ENCODE peak calls at places on chromosomes 11 and 22, in nine cellular contexts. S is GM12878; H is naive thymus-derived CD4-positive, alpha-beta T cell; V is colonic mucosa; A is left lung; F is neuronal stem cell; W is tibial nerve; Q is pancreas; P is body of pancreas. Z is an unnamed sample.
A peak's percentile ranks its signal among the peaks of the same experiment; 100 is the strongest.

GRCh38 chr11:88174627-88175003 is 628 bp downstream of the RAB38 start:
- DNase-seq in S (no peak), H (no peak), V (peak; percentile 61), A (peak; percentile 91), F (peak; percentile 29), W (peak; percentile 31), Q (peak; percentile 62), P (peak; percentile 70), Z (peak; percentile 88)

GRCh38 chr22:47023871-47024270 is 261.4 kb downstream of the TBC1D22A start:
- DNase-seq in S (no peak), H (no peak), V (no peak), A (no peak), F (no peak), W (no peak), Q (no peak), P (no peak), Z (peak; percentile 13)

GRCh38 chr22:20131856-20132685 is 467 bp downstream of the ZDHHC8 start:
- DNase-seq in S (no peak), H (no peak), V (no peak), A (peak; percentile 85), F (no peak), W (no peak), Q (peak; percentile 69), P (peak; percentile 42), Z (peak; percentile 86)

GRCh38 chr11:64865286-64866172 is 12.9 kb downstream of the EHD1 start:
- DNase-seq in S (no peak), H (no peak), V (no peak), A (no peak), F (no peak), W (no peak), Q (no peak), P (no peak), Z (no peak)

GRCh38 chr22:41290262-41291221 is 4.6 kb upstream of the RANGAP1 start:
- DNase-seq in S (no peak), H (no peak), V (no peak), A (peak; percentile 39), F (peak; percentile 40), W (peak; percentile 18), Q (peak; percentile 45), P (no peak), Z (no peak)

GRCh38 chr11:16184588-16184987 is 171.8 kb downstream of the SOX6 start:
- DNase-seq in S (no peak), H (no peak), V (peak; percentile 27), A (no peak), F (no peak), W (no peak), Q (no peak), P (peak; percentile 11), Z (no peak)

GRCh38 chr11:36388086-36388485 is 92.0 kb downstream of the PRR5L start:
- DNase-seq in S (no peak), H (no peak), V (no peak), A (no peak), F (no peak), W (no peak), Q (no peak), P (no peak), Z (no peak)

GRCh38 chr11:72613977-72614376 is 60.2 kb downstream of the PDE2A start:
- DNase-seq in S (peak; percentile 13), H (no peak), V (peak; percentile 27), A (peak; percentile 86), F (no peak), W (peak; percentile 22), Q (no peak), P (peak; percentile 19), Z (peak; percentile 83)

GRCh38 chr11:92225206-92225562 is 566 bp downstream of the FAT3 start:
- DNase-seq in S (no peak), H (no peak), V (no peak), A (peak; percentile 81), F (peak; percentile 33), W (no peak), Q (no peak), P (no peak), Z (no peak)

GRCh38 chr22:31321421-31321820 is 24.7 kb downstream of the PATZ1 start:
- DNase-seq in S (no peak), H (no peak), V (no peak), A (no peak), F (no peak), W (no peak), Q (no peak), P (no peak), Z (no peak)

GRCh38 chr11:70381350-70381749 is 17.0 kb upstream of the CTTN start:
- DNase-seq in S (no peak), H (no peak), V (no peak), A (no peak), F (no peak), W (no peak), Q (no peak), P (no peak), Z (peak; percentile 40)

GRCh38 chr22:29689201-29689871 is 30.5 kb upstream of the CABP7 start:
- DNase-seq in S (no peak), H (no peak), V (no peak), A (no peak), F (no peak), W (no peak), Q (no peak), P (no peak), Z (no peak)

GRCh38 chr22:29478326-29479276 is 1.4 kb upstream of the NEFH start:
- DNase-seq in S (no peak), H (peak; percentile 29), V (no peak), A (no peak), F (peak; percentile 63), W (no peak), Q (no peak), P (peak; percentile 16), Z (no peak)

GRCh38 chr11:30749268-30749667 is 163.1 kb upstream of the MPPED2 start:
- DNase-seq in S (no peak), H (no peak), V (no peak), A (no peak), F (no peak), W (no peak), Q (no peak), P (no peak), Z (no peak)

GRCh38 chr22:30298005-30298701 is 8.8 kb upstream of the CASTOR1 start:
- DNase-seq in S (no peak), H (no peak), V (peak; percentile 65), A (no peak), F (no peak), W (no peak), Q (no peak), P (peak; percentile 41), Z (peak; percentile 79)

GRCh38 chr22:43343262-43343988 is at the start of gene SCUBE1:
- DNase-seq in S (no peak), H (no peak), V (peak; percentile 48), A (peak; percentile 88), F (peak; percentile 87), W (peak; percentile 53), Q (peak; percentile 68), P (peak; percentile 67), Z (peak; percentile 85)

GRCh38 chr11:12258451-12258850 is 118.9 kb upstream of the PARVA start:
- DNase-seq in S (no peak), H (no peak), V (no peak), A (no peak), F (no peak), W (no peak), Q (no peak), P (no peak), Z (no peak)

GRCh38 chr11:37177721-37178120 is 579.7 kb upstream of the RAG2 start:
- DNase-seq in S (no peak), H (no peak), V (no peak), A (no peak), F (no peak), W (no peak), Q (no peak), P (no peak), Z (no peak)

GRCh38 chr11:503179-503981 is 3.7 kb downstream of the RNH1 start:
- DNase-seq in S (peak; percentile 38), H (no peak), V (peak; percentile 47), A (peak; percentile 88), F (no peak), W (peak; percentile 51), Q (peak; percentile 39), P (no peak), Z (peak; percentile 87)

GRCh38 chr11:2122907-2123627 is 16.1 kb downstream of the IGF2 start:
- DNase-seq in S (no peak), H (no peak), V (no peak), A (peak; percentile 47), F (no peak), W (no peak), Q (peak; percentile 26), P (no peak), Z (no peak)

GRCh38 chr22:30705710-30706651 is 11.3 kb downstream of the OSBP2 start:
- DNase-seq in S (peak; percentile 72), H (no peak), V (no peak), A (no peak), F (no peak), W (no peak), Q (no peak), P (peak; percentile 13), Z (no peak)

GRCh38 chr22:47123006-47123826 is 360.8 kb downstream of the TBC1D22A start:
- DNase-seq in S (no peak), H (no peak), V (no peak), A (peak; percentile 50), F (no peak), W (no peak), Q (no peak), P (no peak), Z (peak; percentile 28)

GRCh38 chr11:61717286-61718033 is 35.0 kb upstream of the MYRF start:
- DNase-seq in S (no peak), H (no peak), V (no peak), A (peak; percentile 68), F (no peak), W (no peak), Q (no peak), P (no peak), Z (no peak)
- H3K27me3 ChIP-seq in S (no peaks in the 10 kb centered on the region), H (no peaks in the 10 kb centered on the region), V (no peaks in the 10 kb centered on the region), A (no peaks in the 10 kb centered on the region), F (no peaks in the 10 kb centered on the region), W (no peaks in the 10 kb centered on the region), Q (no peaks in the 10 kb centered on the region), P (no peaks in the 10 kb centered on the region), Z (no peaks in the 10 kb centered on the region)

GRCh38 chr22:48181168-48181955 is 1418.9 kb downstream of the TBC1D22A start:
- DNase-seq in S (no peak), H (no peak), V (no peak), A (no peak), F (no peak), W (no peak), Q (no peak), P (no peak), Z (no peak)
- H3K9me3 ChIP-seq in S (no peaks in the 10 kb centered on the region), H (no peaks in the 10 kb centered on the region), V (no peaks in the 10 kb centered on the region), A (no peaks in the 10 kb centered on the region), F (peaks cover 2% of the 10 kb centered on the region), W (no peaks in the 10 kb centered on the region), Q (no peaks in the 10 kb centered on the region), P (no peaks in the 10 kb centered on the region), Z (no peaks in the 10 kb centered on the region)

GRCh38 chr11:124875401-124875800 is 10.2 kb downstream of the ROBO3 start:
- DNase-seq in S (no peak), H (no peak), V (no peak), A (no peak), F (no peak), W (no peak), Q (no peak), P (no peak), Z (peak; percentile 53)
- H3K4me3 ChIP-seq in S (no peak overlapping the region), H (peak overlapping the region; percentile 98), V (no peak overlapping the region), A (no peak overlapping the region), F (peak overlapping the region; percentile 72), W (no peak overlapping the region), Q (peak overlapping the region; percentile 79), P (no peak overlapping the region), Z (peak overlapping the region; percentile 69)

DNA sequence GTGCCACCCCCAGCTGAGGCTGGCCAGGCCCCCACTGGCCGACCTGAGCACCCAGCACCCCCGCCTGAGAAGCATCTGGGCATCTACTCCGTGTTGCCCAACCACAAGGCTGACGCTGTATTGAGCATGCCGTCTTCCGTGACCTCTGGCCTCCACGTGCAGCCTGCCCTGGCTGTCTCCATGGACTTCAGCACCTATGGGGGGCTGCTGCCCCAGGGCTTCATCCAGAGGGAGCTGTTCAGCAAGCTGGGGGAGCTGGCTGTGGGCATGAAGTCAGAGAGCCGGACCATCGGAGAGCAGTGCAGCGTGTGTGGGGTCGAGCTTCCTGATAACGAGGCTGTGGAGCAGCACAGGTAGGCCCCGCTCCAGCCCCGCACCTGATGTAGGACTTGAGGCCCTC is 4.7 kb downstream of the ZBTB16 start:
- DNase-seq in S (no peak), H (no peak), V (no peak), A (no peak), F (no peak), W (no peak), Q (no peak), P (no peak), Z (no peak)
- H3K27me3 ChIP-seq in S (peaks cover 8% of the 10 kb centered on the region), H (no peaks in the 10 kb centered on the region), V (no peaks in the 10 kb centered on the region), A (no peaks in the 10 kb centered on the region), F (no peaks in the 10 kb centered on the region), W (no peaks in the 10 kb centered on the region), Q (no peaks in the 10 kb centered on the region), P (no peaks in the 10 kb centered on the region), Z (no peaks in the 10 kb centered on the region)